ENCODE peak calls at places on chromosomes 3 and 15, in eight cellular contexts. E is GM04504; F is nucleus accumbens; W is GM13976; B is stimulated activated CD4-positive, alpha-beta T cell treated with anti-CD3 and anti-CD28 coated beads, Interleukin-15, amount 100 ng/mL, for 48 hours; G is NCI-H1436; K is left ventricle myocardium superior; X is activated T-helper 1 cell treated with Interleukin-2 at 50 U/mL for 16 hours. O is an unnamed sample.
A peak's percentile ranks its signal among the peaks of the same experiment; 100 is the strongest.

GRCh38 chr15:70167155-70167554 is 69.4 kb upstream of the TLE3 start:
- DNase-seq in F (no peak), K (no peak), E (no peak), X (no peak), W (no peak), B (no peak), G (no peak), O (no peak)

GRCh38 chr15:64634576-64635485 is 140.6 kb downstream of the RBPMS2 start:
- DNase-seq in K (no peak), E (no peak), B (no peak), G (peak; percentile 43), F (no peak), X (no peak), W (no peak), O (no peak)

GRCh38 chr3:182755308-182756106 is 37.8 kb upstream of the ATP11B start:
- DNase-seq in K (no peak), G (no peak), E (no peak), F (no peak), W (no peak), X (no peak), B (no peak), O (no peak)

GRCh38 chr3:185270262-185270955 is 16.6 kb upstream of the EHHADH start:
- DNase-seq in K (no peak), F (no peak), B (no peak), X (no peak), W (peak; percentile 35), G (peak; percentile 84), E (no peak), O (peak; percentile 25)

GRCh38 chr3:4060608-4061007 is 242.6 kb upstream of the SETMAR start:
- DNase-seq in X (no peak), W (no peak), B (no peak), K (no peak), E (no peak), G (no peak), F (no peak), O (no peak)

GRCh38 chr3:167876603-167877325 is 141.2 kb downstream of the SERPINI1 start:
- DNase-seq in K (no peak), G (no peak), B (no peak), X (no peak), E (peak; percentile 35), W (no peak), F (no peak), O (no peak)

GRCh38 chr15:43525131-43525530 is 7.7 kb downstream of the MAP1A start:
- DNase-seq in K (no peak), W (peak; percentile 5), B (no peak), X (no peak), F (no peak), E (no peak), G (no peak), O (no peak)

GRCh38 chr3:39372831-39373230 is 10.3 kb upstream of the SLC25A38 start:
- DNase-seq in B (no peak), K (no peak), X (no peak), W (no peak), G (no peak), E (no peak), F (no peak), O (no peak)